ENCODE peak calls at places on chromosomes 7 and 10, in ten cellular contexts. C, F, V, I, R, S, O, G, B and M are unnamed samples.

GRCh38 chr7:137146012-137146455 is 197.5 kb downstream of the PTN start:
- DNase-seq in C (no peak), F (no peak), V (no peak), I (no peak), R (no peak), S (no peak), O (no peak), G (no peak), B (no peak), M (no peak)

GRCh38 chr7:143379607-143380263 is 1.4 kb upstream of the ZYX start:
- DNase-seq in C (no peak), F (no peak), V (no peak), I (peak; percentile 35), R (no peak), S (no peak), O (no peak), G (no peak), B (no peak), M (no peak)

GRCh38 chr10:68235111-68235510 is 3.2 kb upstream of the ATOH7 start:
- DNase-seq in C (no peak), F (no peak), V (no peak), I (no peak), R (no peak), S (no peak), O (no peak), G (no peak), B (no peak), M (no peak)

GRCh38 chr10:2964632-2965296 is 102.6 kb upstream of the PFKP start:
- DNase-seq in C (no peak), F (no peak), V (no peak), I (no peak), R (no peak), S (no peak), O (no peak), G (no peak), B (no peak), M (no peak)

GRCh38 chr7:146902728-146903127 is 786.1 kb downstream of the CNTNAP2 start:
- DNase-seq in C (no peak), F (no peak), V (no peak), I (no peak), R (no peak), S (no peak), O (no peak), G (no peak), B (no peak), M (no peak)

GRCh38 chr7:74625446-74625845 is 32.1 kb upstream of the GTF2I start:
- DNase-seq in C (no peak), F (no peak), V (no peak), I (no peak), R (peak; percentile 72), S (no peak), O (no peak), G (no peak), B (no peak), M (no peak)

GRCh38 chr7:106417273-106417902 is 132.6 kb upstream of the NAMPT start:
- DNase-seq in C (no peak), F (no peak), V (no peak), I (no peak), R (peak; percentile 27), S (no peak), O (no peak), G (no peak), B (no peak), M (no peak)

GRCh38 chr7:128904381-128905197 is 5.9 kb downstream of the KCP start:
- DNase-seq in C (no peak), F (no peak), V (no peak), I (no peak), R (no peak), S (no peak), O (peak; percentile 69), G (no peak), B (peak; percentile 37), M (no peak)

GRCh38 chr7:150969483-150969874 is 8.6 kb downstream of the KCNH2 start:
- DNase-seq in C (no peak), F (no peak), V (peak; percentile 23), I (no peak), R (no peak), S (no peak), O (no peak), G (no peak), B (no peak), M (no peak)

GRCh38 chr7:130733866-130734524 is at the start of gene KLF14:
- DNase-seq in C (no peak), F (no peak), V (peak; percentile 52), I (peak; percentile 42), R (peak; percentile 76), S (no peak), O (peak; percentile 83), G (no peak), B (no peak), M (peak; percentile 16)

GRCh38 chr10:24463683-24464426 is 254.9 kb downstream of the KIAA1217 start:
- DNase-seq in C (no peak), F (peak; percentile 69), V (no peak), I (no peak), R (peak; percentile 87), S (peak; percentile 47), O (no peak), G (no peak), B (peak; percentile 35), M (no peak)

GRCh38 chr10:3848005-3848767 is 63.2 kb upstream of the KLF6 start:
- DNase-seq in C (no peak), F (no peak), V (no peak), I (no peak), R (no peak), S (no peak), O (no peak), G (no peak), B (no peak), M (no peak)

GRCh38 chr10:97781541-97782331 is 9.9 kb upstream of the SFRP5 start:
- DNase-seq in C (no peak), F (no peak), V (no peak), I (no peak), R (no peak), S (no peak), O (no peak), G (no peak), B (no peak), M (no peak)

GRCh38 chr7:28180031-28180363 is 598 bp downstream of the JAZF1 start:
- DNase-seq in C (no peak), F (no peak), V (no peak), I (no peak), R (no peak), S (no peak), O (no peak), G (no peak), B (no peak), M (no peak)

GRCh38 chr10:986137-986825 is 2.0 kb upstream of the GTPBP4 start:
- DNase-seq in C (no peak), F (no peak), V (no peak), I (no peak), R (peak; percentile 27), S (no peak), O (no peak), G (no peak), B (no peak), M (no peak)

GRCh38 chr10:99859585-99859984 is 77.1 kb downstream of the ABCC2 start:
- DNase-seq in C (no peak), F (no peak), V (no peak), I (no peak), R (no peak), S (no peak), O (no peak), G (no peak), B (no peak), M (no peak)

GRCh38 chr7:45881759-45882464 is 6.4 kb upstream of the IGFBP1 start:
- DNase-seq in C (no peak), F (no peak), V (no peak), I (no peak), R (peak; percentile 74), S (no peak), O (no peak), G (no peak), B (no peak), M (no peak)

GRCh38 chr7:142012825-142013506 is 17.3 kb downstream of the MGAM start:
- DNase-seq in C (no peak), F (no peak), V (no peak), I (peak; percentile 22), R (no peak), S (no peak), O (no peak), G (no peak), B (no peak), M (no peak)
- TF ChIP-seq CTCF in C (no peak), F (no peak), V (no peak), I (no peak), R (no peak), S (no peak), O (no peak), G (no peak), B (no peak), M (no peak)

GRCh38 chr7:114825423-114825951 is 96.4 kb upstream of the MDFIC start:
- DNase-seq in C (no peak), F (no peak), V (no peak), I (no peak), R (no peak), S (no peak), O (no peak), G (no peak), B (no peak), M (no peak)
- TF ChIP-seq CTCF in C (no peak), F (no peak), V (no peak), I (no peak), R (no peak), S (no peak), O (no peak), G (peak; percentile 9), B (no peak), M (no peak)

GRCh38 chr7:36082910-36083309 is 70.1 kb upstream of the EEPD1 start:
- DNase-seq in C (no peak), F (no peak), V (no peak), I (no peak), R (no peak), S (no peak), O (no peak), G (no peak), B (no peak), M (no peak)

GRCh38 chr7:36086571-36086970 is 66.5 kb upstream of the EEPD1 start:
- DNase-seq in C (no peak), F (no peak), V (no peak), I (no peak), R (no peak), S (no peak), O (no peak), G (no peak), B (no peak), M (no peak)

GRCh38 chr7:36083626-36084380 is 69.3 kb upstream of the EEPD1 start:
- DNase-seq in C (no peak), F (no peak), V (no peak), I (no peak), R (no peak), S (no peak), O (no peak), G (no peak), B (no peak), M (no peak)

GRCh38 chr7:36085096-36085495 is 68.0 kb upstream of the EEPD1 start:
- DNase-seq in C (no peak), F (no peak), V (no peak), I (no peak), R (no peak), S (no peak), O (no peak), G (no peak), B (no peak), M (no peak)

GRCh38 chr7:36084485-36085091 is 68.5 kb upstream of the EEPD1 start:
- DNase-seq in C (no peak), F (no peak), V (peak; percentile 69), I (no peak), R (peak; percentile 43), S (peak; percentile 46), O (no peak), G (peak; percentile 72), B (no peak), M (peak; percentile 15)
- TF ChIP-seq CTCF in C (no peak), F (no peak), V (no peak), I (no peak), R (peak; percentile 36), S (peak; percentile 40), O (no peak), G (peak; percentile 59), B (no peak), M (peak; percentile 35)

GRCh38 chr7:156764016-156764669 is 123.6 kb downstream of the RNF32 start:
- DNase-seq in C (no peak), F (no peak), V (peak; percentile 70), I (no peak), R (peak; percentile 76), S (no peak), O (no peak), G (peak; percentile 83), B (no peak), M (peak; percentile 45)
- TF ChIP-seq CTCF in C (peak; percentile 43), F (no peak), V (peak; percentile 21), I (no peak), R (peak; percentile 71), S (no peak), O (no peak), G (peak; percentile 76), B (no peak), M (peak; percentile 81)